ENCODE peak calls at places on chromosomes 13 and 19, in five cellular contexts. M is RWPE1, G is NCI-H524, V is T-helper 2 cell, X is adrenal gland. I is an unnamed sample.

GRCh38 chr19:2438178-2438577 is 10.8 kb upstream of the TIMM13 start:
- DNase-seq in M (no peak), G (no peak), V (no peak), X (no peak), I (no peak)

GRCh38 chr19:57110592-57111328 is 9.0 kb upstream of the USP29 start:
- DNase-seq in M (no peak), G (no peak), V (no peak), X (no peak), I (no peak)

GRCh38 chr19:41707502-41707812 is 969 bp upstream of the CEACAM5 start:
- DNase-seq in M (no peak), G (no peak), V (no peak), X (no peak), I (no peak)

GRCh38 chr19:9586764-9587163 is 2.5 kb upstream of the ZNF121 start:
- DNase-seq in M (peak), G (peak), V (peak), X (peak), I (peak)

GRCh38 chr19:39074942-39075341 is 9.2 kb upstream of the ACP7 start:
- DNase-seq in M (no peak), G (no peak), V (no peak), X (no peak), I (no peak)

GRCh38 chr19:16400911-16401675 is 70.7 kb downstream of the EPS15L1 start:
- DNase-seq in M (no peak), G (no peak), V (no peak), X (no peak), I (no peak)

GRCh38 chr13:39210961-39211534 is 172.8 kb downstream of the NHLRC3 start:
- DNase-seq in M (no peak), G (no peak), V (no peak), X (no peak), I (no peak)

GRCh38 chr19:10259162-10259905 is 7.3 kb downstream of the MRPL4 start:
- DNase-seq in M (peak), G (peak), V (peak), X (peak), I (peak)

GRCh38 chr13:114310961-114311360 is 3.3 kb upstream of the CHAMP1 start:
- DNase-seq in M (no peak), G (no peak), V (no peak), X (no peak), I (no peak)

GRCh38 chr13:95457294-95457693 is 95.2 kb upstream of the CLDN10 start:
- DNase-seq in M (no peak), G (no peak), V (no peak), X (no peak), I (no peak)

GRCh38 chr13:28983661-28984060 is 163.5 kb downstream of the MTUS2 start:
- DNase-seq in M (no peak), G (no peak), V (no peak), X (no peak), I (peak)